ENCODE peak calls at places on chromosomes 4 and X, in nine cellular contexts. L is esophagus muscularis mucosa, B is HCT116, N is stomach, O is K562, X is GM23338, K is H1, F is HepG2, E is transverse colon. W is an unnamed sample.

GRCh38 chr4:86640469-86640868 is 46.4 kb downstream of the PTPN13 start:
- DNase-seq in K (no peak), N (no peak), O (no peak), L (no peak), E (no peak), X (no peak), F (no peak), B (no peak), W (no peak)

GRCh38 chrX:11336201-11336600 is 43.0 kb downstream of the AMELX start:
- DNase-seq in O (no peak), X (no peak), K (no peak), L (no peak), E (no peak), N (no peak), F (no peak), B (no peak), W (no peak)

GRCh38 chr4:11507920-11508319 is 79.2 kb upstream of the HS3ST1 start:
- DNase-seq in N (peak; percentile 68), K (no peak), X (no peak), B (no peak), L (no peak), O (no peak), F (no peak), E (no peak), W (no peak)

GRCh38 chrX:10582945-10583344 is 37.4 kb downstream of the MID1 start:
- DNase-seq in K (no peak), X (no peak), E (no peak), F (no peak), N (no peak), L (no peak), O (no peak), B (no peak), W (no peak)

GRCh38 chr4:81723927-81724587 is 252.3 kb upstream of the RASGEF1B start:
- DNase-seq in L (no peak), B (no peak), F (no peak), O (no peak), N (peak; percentile 64), X (no peak), E (peak; percentile 31), K (no peak), W (peak; percentile 51)

GRCh38 chr4:154435895-154436294 is 55.7 kb downstream of the DCHS2 start:
- DNase-seq in O (no peak), X (no peak), F (no peak), L (no peak), K (no peak), B (no peak), N (no peak), E (no peak), W (no peak)

GRCh38 chrX:14832591-14832990 is 40.3 kb downstream of the FANCB start:
- DNase-seq in F (no peak), B (no peak), K (no peak), L (no peak), E (no peak), O (no peak), X (no peak), N (no peak), W (no peak)

GRCh38 chr4:83852085-83852451 is 316.2 kb downstream of the GPAT3 start:
- DNase-seq in E (no peak), K (no peak), N (no peak), L (no peak), X (peak; percentile 15), B (peak; percentile 41), O (no peak), F (peak; percentile 25), W (no peak)

GRCh38 chrX:71978164-71978563 is 67.5 kb downstream of the NHSL2 start:
- DNase-seq in K (no peak), E (no peak), F (no peak), X (no peak), B (no peak), N (no peak), L (no peak), O (no peak), W (no peak)

GRCh38 chrX:100868273-100868672 is 5.9 kb downstream of the NOX1 start:
- DNase-seq in L (no peak), N (no peak), K (no peak), E (no peak), X (no peak), O (no peak), F (no peak), B (no peak), W (no peak)

GRCh38 chr4:89001647-89002518 is 55.1 kb downstream of the FAM13A start:
- DNase-seq in O (no peak), L (no peak), K (no peak), F (no peak), X (no peak), E (no peak), N (no peak), B (no peak), W (no peak)

GRCh38 chrX:73214366-73215094 is at the start of gene NAP1L2:
- DNase-seq in B (no peak), F (no peak), K (peak; percentile 48), O (no peak), N (no peak), E (peak; percentile 26), X (peak; percentile 61), L (no peak), W (peak; percentile 61)

GRCh38 chrX:21806691-21807090 is 32.7 kb upstream of the MBTPS2 start:
- DNase-seq in K (no peak), X (no peak), N (no peak), L (no peak), F (no peak), B (no peak), O (no peak), E (no peak), W (no peak)

GRCh38 chrX:8868070-8868795 is 67.0 kb upstream of the FAM9A start:
- DNase-seq in E (no peak), B (no peak), F (no peak), X (no peak), L (no peak), N (no peak), O (no peak), K (no peak), W (no peak)

GRCh38 chrX:50536955-50537354 is 66.3 kb upstream of the DGKK start:
- DNase-seq in L (no peak), E (no peak), K (no peak), O (no peak), X (no peak), N (no peak), F (no peak), B (no peak), W (no peak)

GRCh38 chrX:153952373-153953026 is 8.1 kb upstream of the RENBP start:
- DNase-seq in N (no peak), E (no peak), B (no peak), K (no peak), X (no peak), O (no peak), F (no peak), L (no peak), W (no peak)

GRCh38 chrX:153953342-153953830 is 8.9 kb upstream of the RENBP start:
- DNase-seq in E (peak; percentile 81), F (peak; percentile 14), O (peak; percentile 77), L (peak; percentile 92), X (peak; percentile 71), N (peak; percentile 79), K (peak; percentile 91), B (no peak), W (no peak)

GRCh38 chrX:153954618-153955450 is 10.4 kb upstream of the RENBP start:
- DNase-seq in B (no peak), L (no peak), E (no peak), X (no peak), F (no peak), K (no peak), N (no peak), O (no peak), W (no peak)

GRCh38 chrX:153955451-153955732 is 10.9 kb upstream of the RENBP start:
- DNase-seq in X (no peak), F (no peak), B (no peak), O (no peak), N (no peak), L (no peak), E (no peak), K (no peak), W (no peak)

DNA sequence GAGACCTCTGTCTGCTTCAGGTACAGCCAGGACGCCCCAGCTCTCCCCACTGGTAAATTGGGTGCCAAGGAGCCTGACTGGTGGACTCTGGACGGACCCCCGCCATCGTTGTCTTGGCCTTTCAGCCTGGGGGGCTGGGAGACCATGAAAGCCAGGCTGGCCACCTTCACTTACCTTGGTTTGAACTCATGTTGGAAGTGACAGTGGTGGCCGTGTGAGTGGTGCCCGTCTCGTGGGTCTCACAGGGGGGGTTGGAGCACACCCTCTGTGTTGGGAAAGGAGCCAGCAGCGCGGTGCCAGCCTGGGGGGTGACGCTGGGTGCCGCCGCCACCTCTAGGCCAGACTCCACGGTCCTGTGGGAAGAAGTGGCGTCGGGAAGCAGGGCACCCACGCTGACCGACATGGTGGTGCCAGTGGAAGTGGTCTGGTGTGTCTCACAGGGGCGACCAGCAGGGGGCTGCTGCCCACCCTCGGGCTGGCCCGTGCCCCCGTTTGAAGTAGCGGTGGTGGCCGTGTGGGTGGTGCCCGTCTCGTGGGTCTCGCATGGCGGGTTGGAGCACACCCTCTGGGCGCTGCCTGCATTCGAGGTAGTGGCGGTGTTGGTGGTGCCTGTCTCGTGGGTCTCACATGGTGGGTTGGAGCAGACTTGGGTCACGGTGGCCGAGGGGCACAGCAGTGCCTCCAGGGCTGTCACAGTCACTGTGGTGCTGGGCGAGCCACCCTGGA is 9.6 kb upstream of the RENBP start:
- DNase-seq in K (no peak), L (no peak), N (no peak), X (no peak), E (no peak), F (no peak), O (no peak), B (no peak), W (no peak)
- TF ChIP-seq POLR2AphosphoS5 in K (no peak), L (no peak), N (no peak), X (no peak), E (no peak), F (no peak), O (no peak), B (no peak), W (no peak)

GRCh38 chr4:150588341-150588740 is 6.4 kb downstream of the MAB21L2 start:
- DNase-seq in L (no peak), K (no peak), N (no peak), O (no peak), F (no peak), E (no peak), X (no peak), B (no peak), W (no peak)
- TF ChIP-seq POLR2AphosphoS5 in L (no peak), K (no peak), N (no peak), O (no peak), F (no peak), E (no peak), X (no peak), B (no peak), W (no peak)

GRCh38 chr4:139528377-139529005 is 27.5 kb downstream of the SETD7 start:
- DNase-seq in B (no peak), K (no peak), N (peak; percentile 45), X (no peak), O (no peak), L (no peak), E (peak; percentile 62), F (no peak), W (peak; percentile 40)
- TF ChIP-seq POLR2AphosphoS5 in B (no peak), K (no peak), N (peak; percentile 48), X (no peak), O (no peak), L (peak; percentile 67), E (peak; percentile 80), F (no peak), W (peak; percentile 67)

DNA sequence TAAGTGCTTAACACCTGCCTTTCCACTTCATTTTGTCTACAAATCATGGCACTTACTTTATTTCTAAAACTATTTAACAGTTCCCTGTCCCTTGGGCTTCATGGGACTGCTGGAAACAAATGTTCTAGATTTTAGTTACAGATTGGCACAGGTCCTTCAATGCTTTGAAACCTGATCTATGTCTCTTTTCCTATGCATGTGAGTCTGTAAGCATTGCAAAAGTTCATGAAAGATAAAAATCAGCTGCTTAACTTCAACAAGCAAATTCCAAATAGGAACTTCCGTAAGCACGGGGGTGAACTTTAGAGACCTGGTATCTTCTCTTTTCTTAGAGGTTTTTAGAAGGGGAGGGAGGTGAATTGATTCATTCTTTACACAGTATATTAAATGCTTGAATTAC is 9.5 kb downstream of the LGI2 start:
- DNase-seq in B (no peak), L (no peak), K (no peak), N (no peak), E (no peak), X (no peak), O (no peak), F (peak; percentile 14), W (no peak)
- TF ChIP-seq POLR2AphosphoS5 in B (no peak), L (no peak), K (no peak), N (no peak), E (no peak), X (no peak), O (no peak), F (no peak), W (no peak)

W was measured in upper lobe of left lung.